ENCODE peak calls at places on chromosome 17, in nine cellular contexts. Q is CD4-positive, CD25-positive, alpha-beta regulatory T cell; V is substantia nigra; D is fibroblast of lung; C is CD4-positive, alpha-beta memory T cell; A is Peyer's patch; X is dorsolateral prefrontal cortex; B is transverse colon; S is SK-N-SH. U is an unnamed sample.

GRCh38 chr17:44967907-44968224 is 237 bp downstream of the C1QL1 start:
- DNase-seq in V (no peak), B (no peak), X (no peak), S (no peak), A (no peak), Q (no peak), D (no peak), C (no peak), U (no peak)

GRCh38 chr17:79814624-79814965 is 17.7 kb upstream of the CBX8 start:
- DNase-seq in D (no peak), B (peak), Q (no peak), A (no peak), V (no peak), C (no peak), S (no peak), X (no peak), U (no peak)

GRCh38 chr17:42460371-42460770 is 1.7 kb downstream of the ATP6V0A1 start:
- DNase-seq in C (no peak), A (no peak), X (no peak), S (no peak), Q (no peak), B (no peak), V (no peak), D (no peak), U (no peak)

GRCh38 chr17:56737741-56738161 is 96.0 kb downstream of the C17orf67 start:
- DNase-seq in X (no peak), B (peak), A (no peak), V (no peak), D (peak), S (no peak), C (no peak), Q (no peak), U (no peak)

GRCh38 chr17:50721194-50722010 is 2.0 kb downstream of the LUC7L3 start:
- DNase-seq in A (no peak), D (no peak), X (no peak), Q (peak), S (peak), V (no peak), B (no peak), C (peak), U (no peak)

GRCh38 chr17:59355030-59355694 is 23.7 kb downstream of the YPEL2 start:
- DNase-seq in A (no peak), D (no peak), B (no peak), S (no peak), Q (no peak), V (no peak), C (no peak), X (no peak), U (no peak)

GRCh38 chr17:48307814-48308411 is 122.1 kb downstream of the SKAP1 start:
- DNase-seq in B (peak), X (no peak), A (peak), D (peak), S (peak), V (no peak), Q (peak), C (peak), U (no peak)

GRCh38 chr17:80086616-80087015 is 14.8 kb upstream of the GAA start:
- DNase-seq in V (no peak), S (no peak), B (no peak), Q (no peak), D (no peak), X (no peak), A (no peak), C (no peak), U (no peak)

GRCh38 chr17:2111691-2112090 is 56.8 kb downstream of the HIC1 start:
- DNase-seq in Q (no peak), A (no peak), C (no peak), X (no peak), S (no peak), D (peak), V (no peak), B (no peak), U (no peak)

GRCh38 chr17:882827-883585 is 96.6 kb downstream of the NXN start:
- DNase-seq in D (peak), V (no peak), A (peak), X (no peak), B (peak), Q (no peak), S (no peak), C (no peak), U (no peak)

GRCh38 chr17:49260011-49260921 is 29.7 kb upstream of the PHOSPHO1 start:
- DNase-seq in B (peak), S (peak), Q (peak), D (peak), A (peak), V (no peak), C (peak), X (peak), U (peak)

GRCh38 chr17:34853916-34854315 is 107.3 kb downstream of the CCT6B start:
- DNase-seq in B (no peak), C (no peak), X (no peak), D (no peak), Q (no peak), A (no peak), S (no peak), V (no peak), U (no peak)

GRCh38 chr17:47895254-47895855 is 681 bp upstream of the SP2 start:
- DNase-seq in Q (no peak), X (no peak), A (peak), S (no peak), C (no peak), V (no peak), D (peak), B (peak), U (peak)

GRCh38 chr17:45948498-45948880 is 50.6 kb upstream of the STH start:
- DNase-seq in A (no peak), S (no peak), B (no peak), V (no peak), D (no peak), X (no peak), Q (no peak), C (no peak), U (no peak)

GRCh38 chr17:50128441-50129302 is 1.3 kb downstream of the SAMD14 start:
- DNase-seq in B (no peak), C (no peak), A (no peak), S (no peak), V (no peak), X (no peak), D (no peak), Q (no peak), U (no peak)

GRCh38 chr17:48612854-48613691 is 2.0 kb downstream of the HOXB8 start:
- DNase-seq in V (no peak), X (no peak), S (peak), Q (peak), B (peak), A (no peak), D (peak), C (no peak), U (no peak)

GRCh38 chr17:61380836-61381525 is 18.7 kb upstream of the TBX2 start:
- DNase-seq in D (peak), C (no peak), V (no peak), S (peak), Q (no peak), X (no peak), A (no peak), B (no peak), U (no peak)

GRCh38 chr17:57120814-57121213 is 35.8 kb downstream of the AKAP1 start:
- DNase-seq in Q (no peak), B (no peak), X (no peak), A (no peak), C (no peak), V (no peak), S (no peak), D (no peak), U (no peak)

GRCh38 chr17:28371245-28372202 is at the start of gene SARM1:
- DNase-seq in D (peak), B (peak), V (peak), C (peak), Q (peak), X (peak), S (peak), A (peak), U (peak)

GRCh38 chr17:1965556-1966273 is 59.4 kb downstream of the RTN4RL1 start:
- DNase-seq in B (no peak), S (no peak), A (no peak), D (no peak), X (no peak), C (no peak), Q (no peak), V (no peak), U (no peak)

GRCh38 chr17:70137451-70138230 is 31.7 kb upstream of the KCNJ2 start:
- DNase-seq in X (peak), S (no peak), D (peak), Q (no peak), B (peak), A (peak), C (no peak), V (no peak), U (peak)

GRCh38 chr17:47225436-47225858 is 16.3 kb downstream of the MYL4 start:
- DNase-seq in S (no peak), A (peak), D (peak), C (no peak), Q (no peak), V (no peak), B (peak), X (no peak), U (peak)

GRCh38 chr17:60392845-60393702 is 1.1 kb upstream of the USP32 start:
- DNase-seq in S (peak), D (peak), V (no peak), X (no peak), A (peak), B (peak), C (peak), Q (peak), U (no peak)

GRCh38 chr17:36152639-36153120 is 23.8 kb downstream of the TBC1D3B start:
- DNase-seq in S (no peak), X (no peak), V (no peak), Q (no peak), A (no peak), B (no peak), C (no peak), D (no peak), U (no peak)

GRCh38 chr17:50618941-50619340 is 15.7 kb upstream of the ABCC3 start:
- DNase-seq in B (no peak), V (no peak), X (no peak), D (no peak), A (no peak), Q (no peak), C (no peak), S (no peak), U (no peak)

GRCh38 chr17:11503292-11503691 is 95.0 kb upstream of the DNAH9 start:
- DNase-seq in C (no peak), A (no peak), S (no peak), B (no peak), Q (no peak), D (no peak), V (no peak), X (no peak), U (no peak)

GRCh38 chr17:37358098-37358829 is 17.5 kb upstream of the C17orf78 start:
- DNase-seq in V (peak), X (peak), Q (peak), D (peak), C (peak), S (peak), A (peak), B (peak), U (peak)

GRCh38 chr17:27257031-27257357 is 36.9 kb upstream of the WSB1 start:
- DNase-seq in Q (no peak), S (no peak), D (no peak), V (no peak), X (no peak), C (no peak), B (no peak), A (no peak), U (no peak)

GRCh38 chr17:19392303-19392702 is 5.3 kb upstream of the MFAP4 start:
- DNase-seq in A (peak), D (no peak), Q (no peak), B (no peak), C (no peak), X (no peak), S (no peak), V (no peak), U (no peak)

GRCh38 chr17:6463616-6464445 is 19.6 kb downstream of the PIMREG start:
- DNase-seq in S (no peak), B (no peak), V (no peak), X (no peak), D (no peak), C (no peak), A (no peak), Q (no peak), U (no peak)

GRCh38 chr17:65564793-65565192 is 3.3 kb upstream of the AXIN2 start:
- DNase-seq in D (peak), X (no peak), A (no peak), S (peak), B (no peak), V (no peak), C (no peak), Q (no peak), U (no peak)

GRCh38 chr17:44956998-44957981 is 9.7 kb upstream of the KIF18B start:
- DNase-seq in V (no peak), B (no peak), S (peak), X (no peak), C (no peak), A (no peak), D (no peak), Q (no peak), U (no peak)

GRCh38 chr17:39000021-39000601 is 32.9 kb upstream of the FBXO47 start:
- DNase-seq in X (no peak), B (no peak), S (no peak), A (no peak), Q (no peak), D (no peak), V (no peak), C (no peak), U (no peak)

GRCh38 chr17:38996660-38997337 is 29.6 kb upstream of the FBXO47 start:
- DNase-seq in V (no peak), S (no peak), B (no peak), X (no peak), D (no peak), A (no peak), Q (no peak), C (no peak), U (no peak)

GRCh38 chr17:39002991-39003715 is 36.0 kb upstream of the FBXO47 start:
- DNase-seq in X (peak), V (no peak), D (peak), Q (no peak), A (peak), S (no peak), C (peak), B (peak), U (peak)

DNA sequence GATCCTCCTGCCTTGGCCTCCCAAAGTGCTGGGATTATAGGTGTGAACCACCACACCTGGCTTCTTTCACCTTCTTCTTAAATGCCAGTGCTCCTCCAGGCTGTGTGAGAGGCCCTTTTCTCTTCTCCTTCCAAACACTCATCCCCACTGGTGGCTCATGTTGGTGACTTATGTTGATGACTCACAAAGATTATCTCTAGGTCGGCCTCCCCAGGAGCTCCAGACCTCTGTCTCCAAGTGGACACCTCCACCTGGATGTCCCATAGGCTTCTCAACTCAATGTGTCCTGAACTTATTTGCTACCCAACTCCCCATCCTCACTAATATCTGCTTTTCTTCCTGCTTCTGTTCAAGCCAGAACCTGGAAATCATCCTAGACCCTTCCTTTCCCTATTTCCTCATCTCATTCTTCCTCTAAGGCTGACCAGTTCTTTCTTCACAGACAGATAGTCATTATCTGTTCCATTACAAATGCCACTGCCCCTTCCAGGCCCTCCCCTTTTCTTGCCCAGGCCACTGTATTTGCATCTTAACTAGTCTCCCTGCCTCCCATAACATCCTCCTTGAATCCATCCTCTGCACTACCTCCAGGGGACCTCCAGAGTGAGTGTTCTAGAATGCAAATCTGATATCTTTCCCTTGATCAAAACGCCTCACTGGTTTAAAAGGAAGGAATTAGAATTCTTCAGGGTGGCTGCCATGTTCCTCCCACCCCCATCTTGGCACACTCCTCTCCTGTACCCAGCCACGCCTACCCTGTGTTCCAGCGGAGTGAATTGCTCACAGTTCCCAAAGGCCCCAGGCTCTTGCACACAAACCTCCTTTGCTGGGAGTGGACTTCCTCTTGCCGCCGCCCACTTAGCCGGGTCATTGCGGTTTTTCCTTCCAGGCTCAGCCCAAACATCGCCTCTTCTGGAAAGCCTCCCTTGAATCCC is 34.8 kb upstream of the FBXO47 start:
- DNase-seq in D (peak), B (peak), C (no peak), V (no peak), S (no peak), Q (no peak), X (peak), A (peak), U (peak)
- H3K27ac ChIP-seq in D (peak), B (peak), C (no peak), V (no peak), S (no peak), Q (no peak), X (peak), A (peak), U (peak)

GRCh38 chr17:10295728-10296343 is 77.0 kb downstream of the MYH13 start:
- DNase-seq in D (peak), Q (no peak), A (no peak), B (peak), C (no peak), V (peak), X (peak), S (peak), U (no peak)

GRCh38 chr17:10290046-10290445 is 82.8 kb downstream of the MYH13 start:
- DNase-seq in X (no peak), Q (no peak), D (no peak), V (no peak), S (no peak), C (no peak), B (no peak), A (no peak), U (no peak)

GRCh38 chr17:10297691-10298090 is 75.1 kb downstream of the MYH13 start:
- DNase-seq in V (no peak), A (no peak), C (no peak), B (no peak), Q (no peak), D (no peak), X (no peak), S (no peak), U (no peak)

GRCh38 chr17:10294162-10294561 is 78.6 kb downstream of the MYH13 start:
- DNase-seq in D (no peak), Q (no peak), V (no peak), A (no peak), S (no peak), C (no peak), X (no peak), B (no peak), U (no peak)

DNA sequence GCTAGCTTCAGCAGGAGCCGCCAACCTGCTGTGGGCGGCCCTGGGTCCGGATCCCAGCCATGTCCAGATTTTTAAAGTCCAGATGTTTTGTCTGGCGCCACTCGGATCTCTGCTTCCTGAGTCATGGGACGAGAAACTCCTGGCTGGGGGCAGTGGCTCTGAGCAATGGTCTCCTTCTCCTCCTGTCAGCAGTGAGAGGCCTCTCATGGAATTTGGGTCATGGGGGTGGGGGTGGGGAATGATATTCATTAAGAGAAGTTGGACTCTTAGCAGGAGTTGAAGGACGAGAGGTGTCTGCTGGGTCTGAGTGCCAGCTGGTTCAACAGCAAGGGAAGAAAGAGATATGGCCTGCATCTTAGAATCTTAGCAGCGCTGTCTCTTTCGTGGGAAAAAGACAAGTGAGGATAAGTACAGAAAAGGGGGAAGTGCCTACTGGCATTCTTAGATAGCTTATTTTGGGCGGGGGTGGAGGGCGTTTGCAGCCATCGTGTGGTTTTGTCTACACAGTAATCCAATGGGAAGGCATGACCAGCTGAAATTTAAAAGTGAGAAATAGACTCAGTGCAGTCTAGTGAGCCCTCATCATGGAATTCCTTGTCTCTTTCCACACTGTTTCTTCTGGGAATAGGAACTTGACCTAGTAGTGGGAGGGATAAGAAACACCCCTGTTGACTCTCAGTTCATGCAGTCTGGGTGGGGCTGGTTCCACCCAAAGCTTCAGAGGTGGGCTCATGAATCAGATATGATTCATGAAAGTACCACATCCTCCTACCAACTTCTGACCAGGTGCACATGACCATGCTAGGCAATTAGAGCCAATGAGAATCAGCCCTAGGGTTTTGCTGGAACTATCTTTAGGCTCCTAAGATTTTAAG is 80.5 kb downstream of the MYH13 start:
- DNase-seq in Q (no peak), A (no peak), V (no peak), X (no peak), D (peak), C (no peak), B (peak), S (no peak), U (peak)
- H3K27ac ChIP-seq in Q (no peak), A (no peak), V (no peak), X (no peak), D (no peak), C (no peak), B (no peak), S (no peak), U (no peak)

GRCh38 chr17:67246648-67247415 is 1.8 kb upstream of the HELZ start:
- DNase-seq in A (peak), C (peak), S (no peak), X (peak), B (peak), D (no peak), V (no peak), Q (peak), U (peak)
- H3K27ac ChIP-seq in A (peak), C (peak), S (no peak), X (no peak), B (peak), D (no peak), V (no peak), Q (no peak), U (no peak)

GRCh38 chr17:31323551-31323950 is 2.1 kb upstream of the EVI2A start:
- DNase-seq in S (no peak), D (no peak), Q (no peak), B (no peak), C (no peak), X (no peak), V (no peak), A (no peak), U (no peak)
- H3K27ac ChIP-seq in S (no peak), D (no peak), Q (peak), B (no peak), C (no peak), X (peak), V (no peak), A (no peak), U (no peak)

DNA sequence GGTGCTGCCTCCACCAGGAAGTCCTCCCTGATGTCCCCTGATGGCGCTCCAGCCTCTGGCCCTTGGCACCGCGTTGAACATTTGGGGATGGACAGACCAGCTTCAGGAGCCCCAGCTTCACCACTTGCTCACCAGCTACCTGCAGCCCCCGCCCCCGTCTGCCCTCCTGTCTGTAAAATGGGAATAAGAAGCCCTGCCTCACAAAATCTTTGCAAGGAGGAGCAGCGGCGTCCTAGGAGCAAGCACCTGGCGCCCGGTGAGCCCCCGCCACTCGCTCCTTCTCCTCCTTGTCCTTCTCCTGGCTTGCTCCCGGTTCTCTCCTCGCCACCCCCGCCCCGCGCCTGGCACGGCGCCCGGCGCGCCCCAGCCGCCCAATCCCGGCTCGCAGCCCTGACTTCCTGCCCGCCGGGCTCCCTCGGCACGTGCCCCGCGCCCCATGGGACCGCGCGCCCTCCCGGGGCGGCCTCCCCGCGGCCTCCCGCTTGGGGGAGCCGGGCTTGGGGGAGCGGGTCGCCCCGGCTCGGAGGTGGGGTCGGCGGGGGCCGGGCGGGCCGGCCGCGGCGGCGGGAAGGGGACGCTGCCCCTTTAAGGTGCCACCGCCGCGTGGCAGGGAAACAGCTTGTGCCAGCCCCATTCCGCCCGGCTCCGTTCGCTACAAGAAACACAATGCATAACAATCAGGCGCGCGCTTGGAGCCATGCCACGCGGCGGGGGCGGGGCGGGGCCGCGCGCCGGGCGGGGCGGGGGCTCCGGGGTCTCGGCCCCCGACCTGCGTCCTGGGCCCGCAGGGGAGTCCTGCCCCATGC is 9.1 kb upstream of the PPP1R1B start:
- DNase-seq in D (peak), A (peak), V (no peak), X (peak), C (peak), B (peak), S (peak), Q (peak), U (no peak)
- H3K27ac ChIP-seq in D (no peak), A (peak), V (no peak), X (no peak), C (no peak), B (peak), S (no peak), Q (no peak), U (no peak)

U was measured in right atrium auricular region.